ENCODE peak calls at places on chromosome 22, in five cellular contexts. V, Z, U, C and I are unnamed samples.

GRCh38 chr22:37558815-37559214 is 1.5 kb upstream of the CDC42EP1 start:
- DNase-seq in V (no peak), Z (no peak), U (no peak), C (no peak), I (no peak)

GRCh38 chr22:29607426-29607825 is 4.0 kb downstream of the NF2 start:
- DNase-seq in V (no peak), Z (no peak), U (no peak), C (no peak), I (no peak)

GRCh38 chr22:44536411-44536810 is 38.4 kb upstream of the RTL6 start:
- DNase-seq in V (no peak), Z (no peak), U (no peak), C (no peak), I (no peak)

GRCh38 chr22:30414525-30415047 is 11.0 kb upstream of the MTFP1 start:
- DNase-seq in V (no peak), Z (no peak), U (no peak), C (no peak), I (no peak)

GRCh38 chr22:24973867-24974266 is 21.4 kb downstream of the KIAA1671 start:
- DNase-seq in V (no peak), Z (no peak), U (peak), C (no peak), I (peak)

GRCh38 chr22:31682751-31683150 is 20.7 kb upstream of the PISD start:
- DNase-seq in V (no peak), Z (no peak), U (no peak), C (no peak), I (no peak)

GRCh38 chr22:50276143-50276542 is 6.0 kb upstream of the MAPK11 start:
- DNase-seq in V (no peak), Z (peak), U (peak), C (no peak), I (peak)

GRCh38 chr22:50440544-50441249 is 34.1 kb downstream of the SBF1 start:
- DNase-seq in V (no peak), Z (no peak), U (peak), C (no peak), I (no peak)

GRCh38 chr22:20395181-20395896 is 1.4 kb downstream of the ZNF74 start:
- DNase-seq in V (no peak), Z (no peak), U (no peak), C (no peak), I (no peak)

GRCh38 chr22:25395468-25395867 is 169.0 kb upstream of the GRK3 start:
- DNase-seq in V (no peak), Z (peak), U (no peak), C (no peak), I (no peak)

GRCh38 chr22:39719559-39720450 is 149.3 kb downstream of the CACNA1I start:
- DNase-seq in V (no peak), Z (no peak), U (no peak), C (no peak), I (no peak)

GRCh38 chr22:48481748-48482147 is 1345.9 kb downstream of the BRD1 start:
- DNase-seq in V (no peak), Z (no peak), U (no peak), C (no peak), I (no peak)

GRCh38 chr22:45584121-45584570 is 81.5 kb downstream of the FBLN1 start:
- DNase-seq in V (peak), Z (no peak), U (no peak), C (no peak), I (no peak)

GRCh38 chr22:40418366-40419201 is 48.2 kb downstream of the SGSM3 start:
- DNase-seq in V (no peak), Z (peak), U (no peak), C (no peak), I (no peak)

GRCh38 chr22:29330753-29331152 is 15.3 kb upstream of the RASL10A start:
- DNase-seq in V (peak), Z (no peak), U (no peak), C (no peak), I (no peak)

GRCh38 chr22:36352775-36353507 is 34.8 kb downstream of the MYH9 start:
- DNase-seq in V (no peak), Z (peak), U (no peak), C (no peak), I (no peak)

GRCh38 chr22:17842386-17842785 is 68.1 kb upstream of the BID start:
- DNase-seq in V (no peak), Z (no peak), U (peak), C (no peak), I (no peak)

GRCh38 chr22:27903805-27904473 is 15.1 kb downstream of the PITPNB start:
- DNase-seq in V (no peak), Z (no peak), U (no peak), C (no peak), I (no peak)